ENCODE peak calls at places on chromosomes 11 and 22, in seven cellular contexts. One of them, this sample, is unnamed.

GRCh38 chr11:32184057-32185055 is 93.5 kb downstream of the RCN1 start:
- DNase-seq in PC-3: no peak
- DNase-seq in OCI-LY7: no peak
- DNase-seq in HCT116: no peak
- DNase-seq in SK-N-SH: no peak
- DNase-seq in MM.1S: peak; percentile 67
- DNase-seq in hepatocyte: no peak
- DNase-seq in this sample: no peak

GRCh38 chr11:111049131-111049530 is 196.4 kb upstream of the POU2AF2 start:
- DNase-seq in SK-N-SH: no peak
- DNase-seq in HCT116: no peak
- DNase-seq in PC-3: no peak
- DNase-seq in MM.1S: no peak
- DNase-seq in OCI-LY7: no peak
- DNase-seq in hepatocyte: no peak
- DNase-seq in this sample: no peak

GRCh38 chr11:113082501-113082900 is 121.3 kb downstream of the NCAM1 start:
- DNase-seq in HCT116: no peak
- DNase-seq in SK-N-SH: no peak
- DNase-seq in OCI-LY7: no peak
- DNase-seq in PC-3: no peak
- DNase-seq in MM.1S: no peak
- DNase-seq in hepatocyte: no peak
- DNase-seq in this sample: no peak

GRCh38 chr11:46119352-46120216 is 1.7 kb downstream of the PHF21A start:
- DNase-seq in HCT116: no peak
- DNase-seq in SK-N-SH: peak; percentile 70
- DNase-seq in OCI-LY7: peak; percentile 74
- DNase-seq in PC-3: peak; percentile 22
- DNase-seq in MM.1S: peak; percentile 79
- DNase-seq in hepatocyte: peak; percentile 77
- DNase-seq in this sample: peak; percentile 71

GRCh38 chr11:7527029-7527428 is 13.2 kb downstream of the PPFIBP2 start:
- DNase-seq in OCI-LY7: no peak
- DNase-seq in SK-N-SH: no peak
- DNase-seq in MM.1S: no peak
- DNase-seq in PC-3: no peak
- DNase-seq in hepatocyte: no peak
- DNase-seq in HCT116: no peak
- DNase-seq in this sample: no peak

GRCh38 chr11:69925366-69926196 is 106.4 kb upstream of the FGF3 start:
- DNase-seq in PC-3: no peak
- DNase-seq in MM.1S: no peak
- DNase-seq in SK-N-SH: peak; percentile 68
- DNase-seq in OCI-LY7: no peak
- DNase-seq in HCT116: no peak
- DNase-seq in hepatocyte: no peak
- DNase-seq in this sample: no peak

GRCh38 chr11:10263929-10264328 is 30.1 kb downstream of the SBF2 start:
- DNase-seq in PC-3: peak; percentile 34
- DNase-seq in MM.1S: no peak
- DNase-seq in hepatocyte: no peak
- DNase-seq in HCT116: no peak
- DNase-seq in OCI-LY7: no peak
- DNase-seq in SK-N-SH: no peak
- DNase-seq in this sample: no peak

GRCh38 chr11:20483931-20484330 is 96.4 kb downstream of the PRMT3 start:
- DNase-seq in hepatocyte: no peak
- DNase-seq in OCI-LY7: no peak
- DNase-seq in HCT116: no peak
- DNase-seq in PC-3: no peak
- DNase-seq in MM.1S: no peak
- DNase-seq in SK-N-SH: no peak
- DNase-seq in this sample: no peak

GRCh38 chr11:65653229-65654225 is 9.2 kb downstream of the RELA start:
- DNase-seq in PC-3: no peak
- DNase-seq in SK-N-SH: no peak
- DNase-seq in MM.1S: no peak
- DNase-seq in OCI-LY7: no peak
- DNase-seq in HCT116: no peak
- DNase-seq in hepatocyte: peak; percentile 34
- DNase-seq in this sample: no peak

GRCh38 chr11:61069427-61069826 is 32.9 kb upstream of the CD5 start:
- DNase-seq in HCT116: no peak
- DNase-seq in MM.1S: no peak
- DNase-seq in SK-N-SH: no peak
- DNase-seq in PC-3: no peak
- DNase-seq in hepatocyte: no peak
- DNase-seq in OCI-LY7: no peak
- DNase-seq in this sample: no peak

GRCh38 chr11:43934359-43935130 is 7.9 kb upstream of the C11orf96 start:
- DNase-seq in SK-N-SH: no peak
- DNase-seq in OCI-LY7: no peak
- DNase-seq in HCT116: no peak
- DNase-seq in hepatocyte: no peak
- DNase-seq in MM.1S: no peak
- DNase-seq in PC-3: no peak
- DNase-seq in this sample: no peak

GRCh38 chr11:78838417-78838816 is 263.8 kb upstream of the NARS2 start:
- DNase-seq in HCT116: peak; percentile 6
- DNase-seq in MM.1S: peak; percentile 12
- DNase-seq in hepatocyte: no peak
- DNase-seq in OCI-LY7: no peak
- DNase-seq in SK-N-SH: no peak
- DNase-seq in PC-3: peak; percentile 68
- DNase-seq in this sample: no peak

GRCh38 chr11:73493838-73494598 is 103.9 kb downstream of the FAM168A start:
- DNase-seq in HCT116: peak; percentile 90
- DNase-seq in MM.1S: no peak
- DNase-seq in OCI-LY7: no peak
- DNase-seq in PC-3: peak; percentile 94
- DNase-seq in SK-N-SH: no peak
- DNase-seq in hepatocyte: peak; percentile 7
- DNase-seq in this sample: peak; percentile 72

GRCh38 chr22:31275576-31275975 is 16.7 kb downstream of the PIK3IP1 start:
- DNase-seq in OCI-LY7: no peak
- DNase-seq in PC-3: peak; percentile 27
- DNase-seq in HCT116: no peak
- DNase-seq in hepatocyte: no peak
- DNase-seq in SK-N-SH: no peak
- DNase-seq in MM.1S: no peak
- DNase-seq in this sample: no peak

GRCh38 chr11:23539556-23539955 is 679.3 kb upstream of the CCDC179 start:
- DNase-seq in OCI-LY7: no peak
- DNase-seq in SK-N-SH: no peak
- DNase-seq in PC-3: no peak
- DNase-seq in hepatocyte: no peak
- DNase-seq in MM.1S: no peak
- DNase-seq in HCT116: no peak
- DNase-seq in this sample: no peak

GRCh38 chr22:36378080-36378788 is 9.5 kb downstream of the MYH9 start:
- DNase-seq in PC-3: no peak
- DNase-seq in OCI-LY7: no peak
- DNase-seq in HCT116: no peak
- DNase-seq in hepatocyte: no peak
- DNase-seq in MM.1S: no peak
- DNase-seq in SK-N-SH: no peak
- DNase-seq in this sample: no peak

GRCh38 chr11:117839234-117839882 is 14.8 kb upstream of the FXYD2 start:
- DNase-seq in HCT116: no peak
- DNase-seq in PC-3: no peak
- DNase-seq in MM.1S: no peak
- DNase-seq in OCI-LY7: no peak
- DNase-seq in SK-N-SH: no peak
- DNase-seq in hepatocyte: no peak
- DNase-seq in this sample: no peak

GRCh38 chr11:61065955-61066638 is 36.2 kb upstream of the CD5 start:
- DNase-seq in MM.1S: no peak
- DNase-seq in PC-3: no peak
- DNase-seq in SK-N-SH: no peak
- DNase-seq in hepatocyte: no peak
- DNase-seq in HCT116: no peak
- DNase-seq in OCI-LY7: no peak
- DNase-seq in this sample: no peak

GRCh38 chr11:109986488-109986887 is 106.7 kb upstream of the ZC3H12C start:
- DNase-seq in HCT116: no peak
- DNase-seq in hepatocyte: no peak
- DNase-seq in OCI-LY7: no peak
- DNase-seq in PC-3: no peak
- DNase-seq in SK-N-SH: no peak
- DNase-seq in MM.1S: no peak
- DNase-seq in this sample: no peak

GRCh38 chr11:35714882-35715612 is 52.5 kb downstream of the TRIM44 start:
- DNase-seq in HCT116: no peak
- DNase-seq in OCI-LY7: no peak
- DNase-seq in MM.1S: no peak
- DNase-seq in SK-N-SH: no peak
- DNase-seq in PC-3: peak; percentile 26
- DNase-seq in hepatocyte: peak; percentile 20
- DNase-seq in this sample: no peak

GRCh38 chr22:43159484-43160178 is 8.3 kb downstream of the TSPO start:
- DNase-seq in MM.1S: no peak
- DNase-seq in HCT116: no peak
- DNase-seq in hepatocyte: no peak
- DNase-seq in SK-N-SH: peak; percentile 45
- DNase-seq in OCI-LY7: no peak
- DNase-seq in PC-3: no peak
- DNase-seq in this sample: peak; percentile 70

GRCh38 chr11:71979094-71979493 is 19.6 kb upstream of the IL18BP start:
- DNase-seq in OCI-LY7: no peak
- DNase-seq in hepatocyte: no peak
- DNase-seq in HCT116: no peak
- DNase-seq in SK-N-SH: no peak
- DNase-seq in MM.1S: no peak
- DNase-seq in PC-3: no peak
- DNase-seq in this sample: no peak

GRCh38 chr11:71977090-71977489 is 21.6 kb upstream of the IL18BP start:
- DNase-seq in OCI-LY7: no peak
- DNase-seq in PC-3: no peak
- DNase-seq in HCT116: no peak
- DNase-seq in hepatocyte: no peak
- DNase-seq in SK-N-SH: no peak
- DNase-seq in MM.1S: no peak
- DNase-seq in this sample: no peak

GRCh38 chr11:71979582-71979981 is 19.1 kb upstream of the IL18BP start:
- DNase-seq in hepatocyte: no peak
- DNase-seq in HCT116: no peak
- DNase-seq in OCI-LY7: no peak
- DNase-seq in MM.1S: no peak
- DNase-seq in PC-3: no peak
- DNase-seq in SK-N-SH: no peak
- DNase-seq in this sample: no peak

GRCh38 chr11:71977743-71978418 is 20.8 kb upstream of the IL18BP start:
- DNase-seq in MM.1S: peak; percentile 57
- DNase-seq in PC-3: peak; percentile 81
- DNase-seq in OCI-LY7: peak; percentile 77
- DNase-seq in SK-N-SH: peak; percentile 49
- DNase-seq in HCT116: peak; percentile 15
- DNase-seq in hepatocyte: peak; percentile 52
- DNase-seq in this sample: peak; percentile 47
- TF ChIP-seq EZH2phosphoT487 in MM.1S: no peak
- TF ChIP-seq EZH2phosphoT487 in PC-3: no peak
- TF ChIP-seq EZH2phosphoT487 in OCI-LY7: no peak
- TF ChIP-seq EZH2phosphoT487 in SK-N-SH: no peak
- TF ChIP-seq EZH2phosphoT487 in HCT116: no peak
- TF ChIP-seq EZH2phosphoT487 in hepatocyte: no peak
- TF ChIP-seq EZH2phosphoT487 in this sample: no peak

DNA sequence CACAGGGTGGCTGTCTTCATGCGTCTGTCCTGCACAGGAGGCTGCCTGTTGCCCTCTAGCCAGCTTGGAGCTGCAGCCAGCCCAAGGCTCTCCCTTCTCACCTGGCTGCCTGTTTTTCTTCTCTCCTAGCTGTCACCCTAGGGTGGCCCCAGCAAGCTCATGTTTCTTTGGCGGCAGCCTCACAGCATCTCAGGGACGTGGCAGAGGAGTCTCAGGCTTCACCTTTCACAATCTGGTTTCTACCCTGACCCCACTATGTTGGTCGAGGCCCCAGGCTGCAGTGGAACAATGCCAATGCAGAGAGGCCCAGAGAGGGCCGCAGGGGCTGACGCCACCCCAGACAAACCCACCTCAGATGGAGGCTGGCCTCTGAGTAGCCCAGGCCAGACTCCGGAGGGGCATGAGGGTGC is 2.5 kb upstream of the CLDN5 start:
- DNase-seq in SK-N-SH: no peak
- DNase-seq in PC-3: no peak
- DNase-seq in HCT116: no peak
- DNase-seq in hepatocyte: no peak
- DNase-seq in OCI-LY7: no peak
- DNase-seq in MM.1S: no peak
- DNase-seq in this sample: no peak
- H3K9me3 ChIP-seq in SK-N-SH: no peaks in the 10 kb centered on the region
- H3K9me3 ChIP-seq in PC-3: no peaks in the 10 kb centered on the region
- H3K9me3 ChIP-seq in HCT116: no peaks in the 10 kb centered on the region
- H3K9me3 ChIP-seq in hepatocyte: no peaks in the 10 kb centered on the region
- H3K9me3 ChIP-seq in OCI-LY7: no peaks in the 10 kb centered on the region
- H3K9me3 ChIP-seq in MM.1S: no peaks in the 10 kb centered on the region
- H3K9me3 ChIP-seq in this sample: no peaks in the 10 kb centered on the region

GRCh38 chr11:119983240-119983732 is 154.6 kb downstream of the TRIM29 start:
- DNase-seq in SK-N-SH: no peak
- DNase-seq in PC-3: no peak
- DNase-seq in OCI-LY7: no peak
- DNase-seq in hepatocyte: no peak
- DNase-seq in HCT116: no peak
- DNase-seq in MM.1S: no peak
- DNase-seq in this sample: no peak
- TF ChIP-seq CTCF in SK-N-SH: no peak
- TF ChIP-seq CTCF in PC-3: peak; percentile 19
- TF ChIP-seq CTCF in OCI-LY7: peak; percentile 26
- TF ChIP-seq CTCF in hepatocyte: no peak
- TF ChIP-seq CTCF in HCT116: no peak
- TF ChIP-seq CTCF in MM.1S: no peak
- TF ChIP-seq CTCF in this sample: peak; percentile 40

GRCh38 chr22:19061471-19062138 is 60.6 kb downstream of the DGCR2 start:
- DNase-seq in MM.1S: no peak
- DNase-seq in PC-3: no peak
- DNase-seq in HCT116: no peak
- DNase-seq in SK-N-SH: no peak
- DNase-seq in OCI-LY7: no peak
- DNase-seq in hepatocyte: no peak
- DNase-seq in this sample: no peak
- TF ChIP-seq EZH2phosphoT487 in MM.1S: no peak
- TF ChIP-seq EZH2phosphoT487 in PC-3: no peak
- TF ChIP-seq EZH2phosphoT487 in HCT116: no peak
- TF ChIP-seq EZH2phosphoT487 in SK-N-SH: no peak
- TF ChIP-seq EZH2phosphoT487 in OCI-LY7: no peak
- TF ChIP-seq EZH2phosphoT487 in hepatocyte: no peak
- TF ChIP-seq EZH2phosphoT487 in this sample: no peak

This sample was measured in neural progenitor cell.